ENCODE peak calls at places on chromosomes 5 and 9, in five cellular contexts. One of them, this sample, is unnamed. For H3K4me1, H3K9me3 and H3K27me3, the result is how much of the 10 kb centered on the place peaks cover.

GRCh38 chr5:126780165-126780827 is 3.4 kb downstream of the LMNB1 start:
- DNase-seq in heart right ventricle: no peak
- DNase-seq in adrenal gland: peak
- DNase-seq in SK-N-SH: peak
- DNase-seq in psoas muscle: no peak
- DNase-seq in this sample: peak

GRCh38 chr5:148939676-148940075 is 113.3 kb downstream of the ADRB2 start:
- DNase-seq in psoas muscle: no peak
- DNase-seq in adrenal gland: no peak
- DNase-seq in SK-N-SH: no peak
- DNase-seq in heart right ventricle: no peak
- DNase-seq in this sample: no peak

GRCh38 chr5:137752873-137753226 is 1.3 kb downstream of the HNRNPA0 start:
- DNase-seq in adrenal gland: peak
- DNase-seq in psoas muscle: no peak
- DNase-seq in SK-N-SH: no peak
- DNase-seq in heart right ventricle: peak
- DNase-seq in this sample: peak

GRCh38 chr5:172855597-172856292 is 21.7 kb downstream of the ERGIC1 start:
- DNase-seq in adrenal gland: peak
- DNase-seq in SK-N-SH: peak
- DNase-seq in psoas muscle: peak
- DNase-seq in heart right ventricle: peak
- DNase-seq in this sample: no peak

GRCh38 chr9:4298255-4299005 is 1.4 kb downstream of the GLIS3 start:
- DNase-seq in psoas muscle: peak
- DNase-seq in heart right ventricle: peak
- DNase-seq in SK-N-SH: peak
- DNase-seq in adrenal gland: no peak
- DNase-seq in this sample: no peak

GRCh38 chr9:113742471-113742870 is 133.6 kb upstream of the ZNF618 start:
- DNase-seq in psoas muscle: no peak
- DNase-seq in heart right ventricle: no peak
- DNase-seq in adrenal gland: no peak
- DNase-seq in SK-N-SH: no peak
- DNase-seq in this sample: no peak

GRCh38 chr5:155193018-155193417 is 179.5 kb downstream of the KIF4B start:
- DNase-seq in adrenal gland: no peak
- DNase-seq in psoas muscle: no peak
- DNase-seq in SK-N-SH: no peak
- DNase-seq in heart right ventricle: no peak
- DNase-seq in this sample: no peak

GRCh38 chr5:93891491-93892480 is 150.4 kb upstream of the POU5F2 start:
- DNase-seq in adrenal gland: no peak
- DNase-seq in psoas muscle: no peak
- DNase-seq in SK-N-SH: no peak
- DNase-seq in heart right ventricle: no peak
- DNase-seq in this sample: peak

GRCh38 chr5:175697846-175698245 is 40.0 kb downstream of the HRH2 start:
- DNase-seq in adrenal gland: no peak
- DNase-seq in SK-N-SH: no peak
- DNase-seq in heart right ventricle: no peak
- DNase-seq in psoas muscle: no peak
- DNase-seq in this sample: no peak

GRCh38 chr5:22850981-22851380 is 2.2 kb downstream of the CDH12 start:
- DNase-seq in adrenal gland: no peak
- DNase-seq in SK-N-SH: no peak
- DNase-seq in psoas muscle: no peak
- DNase-seq in heart right ventricle: no peak
- DNase-seq in this sample: no peak

GRCh38 chr5:134945041-134945440 is 22.7 kb upstream of the CATSPER3 start:
- DNase-seq in heart right ventricle: no peak
- DNase-seq in psoas muscle: no peak
- DNase-seq in SK-N-SH: peak
- DNase-seq in adrenal gland: no peak
- DNase-seq in this sample: no peak

GRCh38 chr5:83145882-83146331 is 68.6 kb downstream of the XRCC4 start:
- DNase-seq in adrenal gland: no peak
- DNase-seq in psoas muscle: no peak
- DNase-seq in SK-N-SH: no peak
- DNase-seq in heart right ventricle: no peak
- DNase-seq in this sample: no peak

GRCh38 chr9:111828193-111828592 is 33.5 kb upstream of the SHOC1 start:
- DNase-seq in psoas muscle: no peak
- DNase-seq in SK-N-SH: no peak
- DNase-seq in heart right ventricle: no peak
- DNase-seq in adrenal gland: no peak
- DNase-seq in this sample: no peak

GRCh38 chr5:77232959-77233358 is 22.5 kb downstream of the PDE8B start:
- DNase-seq in psoas muscle: no peak
- DNase-seq in SK-N-SH: no peak
- DNase-seq in heart right ventricle: no peak
- DNase-seq in adrenal gland: peak
- DNase-seq in this sample: no peak

GRCh38 chr5:83720805-83721431 is at the start of gene HAPLN1:
- DNase-seq in adrenal gland: no peak
- DNase-seq in heart right ventricle: no peak
- DNase-seq in SK-N-SH: no peak
- DNase-seq in psoas muscle: no peak
- DNase-seq in this sample: no peak

GRCh38 chr9:131815971-131816873 is 76.3 kb upstream of the RAPGEF1 start:
- DNase-seq in psoas muscle: no peak
- DNase-seq in SK-N-SH: no peak
- DNase-seq in adrenal gland: no peak
- DNase-seq in heart right ventricle: no peak
- DNase-seq in this sample: no peak

GRCh38 chr9:92467041-92467440 is 15.3 kb downstream of the ASPN start:
- DNase-seq in heart right ventricle: no peak
- DNase-seq in SK-N-SH: no peak
- DNase-seq in adrenal gland: no peak
- DNase-seq in psoas muscle: no peak
- DNase-seq in this sample: no peak

GRCh38 chr9:6096821-6097220 is 81.4 kb upstream of the RANBP6 start:
- DNase-seq in psoas muscle: no peak
- DNase-seq in SK-N-SH: no peak
- DNase-seq in heart right ventricle: no peak
- DNase-seq in adrenal gland: no peak
- DNase-seq in this sample: no peak

GRCh38 chr5:172736524-172737135 is 34.4 kb downstream of the DUSP1 start:
- DNase-seq in adrenal gland: no peak
- DNase-seq in SK-N-SH: no peak
- DNase-seq in heart right ventricle: no peak
- DNase-seq in psoas muscle: no peak
- DNase-seq in this sample: no peak

GRCh38 chr5:128669803-128670202 is 131.8 kb upstream of the FBN2 start:
- DNase-seq in heart right ventricle: no peak
- DNase-seq in adrenal gland: no peak
- DNase-seq in SK-N-SH: no peak
- DNase-seq in psoas muscle: no peak
- DNase-seq in this sample: no peak

GRCh38 chr5:28483327-28484025 is 1445.1 kb upstream of the CDH9 start:
- DNase-seq in SK-N-SH: no peak
- DNase-seq in adrenal gland: no peak
- DNase-seq in psoas muscle: no peak
- DNase-seq in heart right ventricle: no peak
- DNase-seq in this sample: no peak

GRCh38 chr9:109068764-109069163 is 51.0 kb downstream of the TMEM245 start:
- DNase-seq in SK-N-SH: no peak
- DNase-seq in adrenal gland: no peak
- DNase-seq in psoas muscle: no peak
- DNase-seq in heart right ventricle: no peak
- DNase-seq in this sample: no peak

GRCh38 chr5:159955056-159955624 is 38.9 kb downstream of the ADRA1B start:
- DNase-seq in adrenal gland: no peak
- DNase-seq in heart right ventricle: no peak
- DNase-seq in psoas muscle: no peak
- DNase-seq in SK-N-SH: no peak
- DNase-seq in this sample: no peak

GRCh38 chr5:5467737-5468136 is 45.3 kb downstream of the ICE1 start:
- DNase-seq in adrenal gland: no peak
- DNase-seq in psoas muscle: no peak
- DNase-seq in SK-N-SH: no peak
- DNase-seq in heart right ventricle: no peak
- DNase-seq in this sample: no peak

GRCh38 chr5:172283862-172284274 is 304 bp upstream of the UBTD2 start:
- DNase-seq in SK-N-SH: peak
- DNase-seq in psoas muscle: peak
- DNase-seq in adrenal gland: peak
- DNase-seq in heart right ventricle: peak
- DNase-seq in this sample: peak

GRCh38 chr9:111036946-111037743 is 1.1 kb downstream of the LPAR1 start:
- DNase-seq in SK-N-SH: peak
- DNase-seq in adrenal gland: no peak
- DNase-seq in heart right ventricle: no peak
- DNase-seq in psoas muscle: no peak
- DNase-seq in this sample: no peak

GRCh38 chr5:141521244-141521781 is 32.4 kb downstream of the PCDHGC5 start:
- DNase-seq in SK-N-SH: no peak
- DNase-seq in adrenal gland: peak
- DNase-seq in heart right ventricle: no peak
- DNase-seq in psoas muscle: no peak
- DNase-seq in this sample: peak

GRCh38 chr5:171647043-171647899 is 138.3 kb upstream of the SMIM23 start:
- DNase-seq in adrenal gland: no peak
- DNase-seq in heart right ventricle: no peak
- DNase-seq in psoas muscle: no peak
- DNase-seq in SK-N-SH: no peak
- DNase-seq in this sample: no peak

GRCh38 chr5:97243352-97243751 is 60.3 kb upstream of the RIOK2 start:
- DNase-seq in SK-N-SH: no peak
- DNase-seq in psoas muscle: no peak
- DNase-seq in heart right ventricle: no peak
- DNase-seq in adrenal gland: no peak
- DNase-seq in this sample: no peak

GRCh38 chr5:1894243-1894642 is 11.5 kb upstream of the IRX4 start:
- DNase-seq in heart right ventricle: no peak
- DNase-seq in adrenal gland: no peak
- DNase-seq in psoas muscle: peak
- DNase-seq in SK-N-SH: no peak
- DNase-seq in this sample: no peak

GRCh38 chr5:128777052-128777451 is 188.2 kb upstream of the SLC27A6 start:
- DNase-seq in psoas muscle: no peak
- DNase-seq in adrenal gland: no peak
- DNase-seq in SK-N-SH: no peak
- DNase-seq in heart right ventricle: no peak
- DNase-seq in this sample: no peak

GRCh38 chr9:34452568-34452967 is 5.8 kb downstream of the FAM219A start:
- DNase-seq in adrenal gland: no peak
- DNase-seq in psoas muscle: no peak
- DNase-seq in heart right ventricle: no peak
- DNase-seq in SK-N-SH: no peak
- DNase-seq in this sample: no peak
- H3K4me1 ChIP-seq in adrenal gland: under half
- H3K4me1 ChIP-seq in psoas muscle: half or more
- H3K4me1 ChIP-seq in heart right ventricle: half or more
- H3K4me1 ChIP-seq in SK-N-SH: under half
- H3K4me1 ChIP-seq in this sample: under half

DNA sequence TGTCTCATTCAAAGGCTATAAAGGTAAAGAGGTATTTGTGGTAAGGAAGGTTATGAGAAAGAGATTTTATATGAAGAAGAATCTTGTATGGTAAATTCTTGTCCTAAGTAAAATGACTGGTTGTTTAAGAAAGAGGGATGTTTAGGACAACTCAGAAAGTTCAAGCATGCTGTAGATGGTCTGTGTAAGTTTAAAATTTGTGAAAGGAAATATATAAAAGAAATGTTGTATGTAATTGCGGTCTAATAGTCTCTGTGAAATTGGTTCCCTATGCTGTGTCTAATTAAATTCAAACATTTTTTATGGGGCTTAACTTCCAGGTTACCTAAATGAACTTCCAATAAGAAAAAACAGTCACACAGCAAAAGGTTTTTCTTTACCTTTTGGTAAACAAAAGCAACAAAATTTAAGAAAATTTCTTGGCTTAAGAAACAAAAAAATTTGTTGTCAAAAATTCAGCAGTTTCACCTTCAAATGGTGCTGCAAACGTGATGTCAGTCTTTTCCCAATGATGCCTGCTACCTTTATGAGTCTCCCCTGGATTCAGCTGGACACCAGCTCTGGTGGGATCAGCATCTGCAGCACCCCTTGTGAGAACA is 83.0 kb upstream of the FCN1 start:
- DNase-seq in SK-N-SH: no peak
- DNase-seq in heart right ventricle: no peak
- DNase-seq in adrenal gland: no peak
- DNase-seq in psoas muscle: no peak
- DNase-seq in this sample: no peak
- H3K9me3 ChIP-seq in SK-N-SH: under half
- H3K9me3 ChIP-seq in heart right ventricle: under half
- H3K9me3 ChIP-seq in adrenal gland: under half
- H3K9me3 ChIP-seq in psoas muscle: under half
- H3K9me3 ChIP-seq in this sample: under half

DNA sequence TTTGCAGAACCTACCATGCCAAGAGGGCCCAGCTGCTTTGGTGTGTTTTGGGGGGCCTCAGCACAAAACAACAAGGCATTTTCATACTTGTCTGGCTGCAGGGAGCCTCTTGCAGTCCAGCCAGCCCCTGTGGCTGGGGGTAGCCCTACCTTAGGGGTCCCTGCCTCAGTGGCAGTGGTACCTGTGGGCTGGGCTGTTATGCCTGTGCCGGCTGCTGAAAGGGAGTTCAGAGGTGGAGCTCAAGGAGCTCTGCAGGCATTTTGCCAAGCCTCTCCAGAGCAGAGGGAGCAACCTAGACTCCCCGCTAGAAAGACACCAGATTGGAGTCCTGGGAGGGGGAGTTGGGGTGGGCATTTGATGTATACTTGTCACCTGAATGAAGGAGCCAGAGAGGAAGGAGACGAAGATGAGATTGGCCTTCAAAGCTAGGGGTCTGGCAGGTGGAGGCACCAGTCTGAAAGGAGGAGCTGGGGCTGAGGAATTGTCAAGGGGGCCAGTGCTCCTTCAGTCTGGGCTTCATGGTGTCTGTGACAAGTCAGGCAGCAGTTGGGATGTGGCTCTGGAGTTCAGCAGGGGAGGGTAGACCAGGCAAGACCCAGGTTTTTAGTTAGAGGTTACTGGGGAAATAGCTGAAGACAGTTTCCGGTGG is 1.5 kb downstream of the SHROOM1 start:
- DNase-seq in SK-N-SH: no peak
- DNase-seq in heart right ventricle: no peak
- DNase-seq in adrenal gland: no peak
- DNase-seq in psoas muscle: no peak
- DNase-seq in this sample: no peak
- H3K27me3 ChIP-seq in SK-N-SH: under half
- H3K27me3 ChIP-seq in heart right ventricle: under half
- H3K27me3 ChIP-seq in adrenal gland: under half
- H3K27me3 ChIP-seq in psoas muscle: under half
- H3K27me3 ChIP-seq in this sample: under half

GRCh38 chr5:60590172-60590571 is 109.8 kb downstream of the DEPDC1B start:
- DNase-seq in psoas muscle: no peak
- DNase-seq in adrenal gland: no peak
- DNase-seq in heart right ventricle: no peak
- DNase-seq in SK-N-SH: no peak
- DNase-seq in this sample: no peak
- H3K4me1 ChIP-seq in psoas muscle: under half
- H3K4me1 ChIP-seq in adrenal gland: under half
- H3K4me1 ChIP-seq in heart right ventricle: under half
- H3K4me1 ChIP-seq in SK-N-SH: under half
- H3K4me1 ChIP-seq in this sample: under half

This sample was measured in HAP-1.